ENCODE peak calls at places on chromosomes 5 and 9, in six cellular contexts. D, U, C, H, F and A are unnamed samples.

GRCh38 chr5:69024241-69024651 is 69.6 kb upstream of the SLC30A5 start:
- DNase-seq in U (no peak), H (no peak), C (peak; percentile 39), F (no peak), D (no peak), A (peak; percentile 42)

GRCh38 chr9:18979367-18979766 is 53.6 kb downstream of the SAXO1 start:
- DNase-seq in H (no peak), U (no peak), C (no peak), D (no peak), F (no peak), A (peak; percentile 71)

GRCh38 chr5:115579747-115580173 is 22.5 kb downstream of the TICAM2 start:
- DNase-seq in F (no peak), C (no peak), H (no peak), D (no peak), U (no peak), A (no peak)

GRCh38 chr5:104372796-104373195 is 810.2 kb upstream of the NUDT12 start:
- DNase-seq in H (no peak), U (no peak), C (no peak), D (no peak), F (no peak), A (no peak)

GRCh38 chr5:91885291-91886265 is 502.5 kb upstream of the ARRDC3 start:
- DNase-seq in D (no peak), F (no peak), H (no peak), U (no peak), C (no peak), A (no peak)

GRCh38 chr5:150395690-150395979 is 17.1 kb downstream of the CD74 start:
- DNase-seq in F (no peak), H (no peak), D (no peak), C (no peak), U (no peak), A (no peak)

GRCh38 chr5:997711-998110 is 10.9 kb upstream of the NKD2 start:
- DNase-seq in D (peak; percentile 48), C (no peak), F (no peak), H (no peak), U (peak; percentile 69), A (no peak)

GRCh38 chr5:148829734-148830133 is 3.3 kb downstream of the ADRB2 start:
- DNase-seq in D (no peak), F (no peak), U (no peak), C (no peak), H (no peak), A (no peak)

GRCh38 chr5:134084570-134084969 is 29.9 kb upstream of the TCF7 start:
- DNase-seq in D (no peak), U (no peak), C (no peak), F (no peak), H (no peak), A (no peak)

GRCh38 chr5:178163772-178164735 is 10.4 kb upstream of the NHP2 start:
- DNase-seq in F (peak; percentile 93), H (peak; percentile 92), U (peak; percentile 97), D (peak; percentile 90), C (peak; percentile 89), A (peak; percentile 52)

GRCh38 chr5:131160134-131160533 is 4.9 kb downstream of the HINT1 start:
- DNase-seq in U (no peak), H (no peak), D (no peak), F (no peak), C (no peak), A (no peak)

GRCh38 chr5:74540582-74540981 is 99.9 kb downstream of the ENC1 start:
- DNase-seq in D (no peak), U (no peak), C (no peak), H (no peak), F (no peak), A (no peak)

GRCh38 chr5:17105744-17106450 is 111.5 kb upstream of the BASP1 start:
- DNase-seq in F (no peak), C (no peak), D (peak; percentile 68), U (peak; percentile 87), H (no peak), A (peak; percentile 84)

GRCh38 chr5:77649776-77650175 is 11.3 kb upstream of the OTP start:
- DNase-seq in U (no peak), C (no peak), D (no peak), F (no peak), H (no peak), A (no peak)

GRCh38 chr5:158875272-158875679 is 224.4 kb downstream of the EBF1 start:
- DNase-seq in F (no peak), D (no peak), H (no peak), C (no peak), U (no peak), A (peak; percentile 4)

GRCh38 chr5:178306430-178307225 is 74.0 kb upstream of the PHYKPL start:
- DNase-seq in H (no peak), C (no peak), U (peak; percentile 80), F (peak; percentile 34), D (peak; percentile 45), A (no peak)

GRCh38 chr5:88692979-88693932 is 189.7 kb downstream of the MEF2C start:
- DNase-seq in H (no peak), F (no peak), C (no peak), D (no peak), U (no peak), A (no peak)

GRCh38 chr5:78641060-78641474 is 7.5 kb downstream of the LHFPL2 start:
- DNase-seq in H (no peak), C (no peak), D (no peak), F (no peak), U (no peak), A (no peak)

GRCh38 chr9:71249729-71250317 is 128.4 kb upstream of the TRPM3 start:
- DNase-seq in D (no peak), H (no peak), F (no peak), C (peak; percentile 55), U (no peak), A (peak; percentile 64)

GRCh38 chr5:150309101-150309897 is 6.6 kb upstream of the ARSI start:
- DNase-seq in C (no peak), D (no peak), U (no peak), F (no peak), H (no peak), A (no peak)

GRCh38 chr5:122756263-122756911 is 18.5 kb upstream of the SNX2 start:
- DNase-seq in U (no peak), C (no peak), F (no peak), H (no peak), D (no peak), A (peak; percentile 80)

GRCh38 chr9:106417685-106418084 is 445.3 kb upstream of the ZNF462 start:
- DNase-seq in U (no peak), C (no peak), H (no peak), F (no peak), D (no peak), A (no peak)

GRCh38 chr5:59678959-59679358 is 214.6 kb downstream of the PDE4D start:
- DNase-seq in C (no peak), H (no peak), U (no peak), F (no peak), D (no peak), A (no peak)

GRCh38 chr5:1336106-1336561 is 8.8 kb downstream of the CLPTM1L start:
- DNase-seq in D (no peak), H (no peak), C (no peak), F (no peak), U (no peak), A (no peak)

GRCh38 chr9:115630126-115630840 is 512.3 kb upstream of the TNC start:
- DNase-seq in D (no peak), F (no peak), C (no peak), H (no peak), U (no peak), A (no peak)

GRCh38 chr5:30956251-30956650 is 237.2 kb upstream of the CDH6 start:
- DNase-seq in D (no peak), U (no peak), F (no peak), C (no peak), H (no peak), A (no peak)

GRCh38 chr5:15034379-15034778 is 162.8 kb upstream of the ANKH start:
- DNase-seq in U (no peak), F (no peak), C (no peak), D (no peak), H (no peak), A (no peak)
- TF ChIP-seq POLR2A in U (no peak), F (no peak), C (no peak), D (no peak), H (no peak), A (no peak)

DNA sequence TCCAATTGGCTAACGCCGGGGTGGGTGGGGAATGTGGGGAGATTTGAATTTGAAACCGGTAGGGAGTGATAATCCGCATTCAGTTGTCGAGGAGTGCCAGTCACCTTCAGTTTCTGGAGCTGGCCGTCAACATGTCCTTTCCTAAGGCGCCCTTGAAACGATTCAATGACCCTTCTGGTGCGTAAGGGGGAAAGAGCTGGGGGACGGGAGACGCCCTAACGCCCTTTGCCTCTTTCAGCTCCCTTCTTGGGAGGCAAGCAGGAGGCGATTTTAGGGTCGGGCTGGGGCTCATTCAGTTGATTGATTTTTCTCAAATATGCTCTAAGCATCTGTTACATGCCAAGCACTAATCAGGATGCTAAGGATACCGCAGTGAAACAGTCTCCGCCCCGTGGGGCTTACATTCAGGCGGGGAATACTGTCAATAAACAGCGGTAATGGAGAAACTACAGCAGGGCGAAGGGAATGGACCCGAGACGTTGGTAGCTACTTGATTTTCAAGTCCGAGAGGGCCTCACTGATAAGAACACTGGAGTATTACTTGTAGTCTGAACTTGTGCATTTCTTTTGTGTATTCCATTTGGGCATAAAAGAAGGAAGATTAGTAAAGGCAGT is at the start of gene HMMR:
- DNase-seq in C (no peak), H (no peak), D (no peak), U (no peak), F (no peak), A (peak; percentile 23)
- TF ChIP-seq POLR2A in C (peak; percentile 61), H (no peak), D (no peak), U (no peak), F (no peak), A (no peak)

GRCh38 chr5:55634204-55634785 is 77.8 kb downstream of the SLC38A9 start:
- DNase-seq in H (no peak), U (no peak), C (no peak), D (no peak), F (no peak), A (peak; percentile 15)

GRCh38 chr5:55636177-55636576 is 75.9 kb downstream of the SLC38A9 start:
- DNase-seq in F (no peak), C (no peak), D (no peak), U (no peak), H (no peak), A (no peak)

GRCh38 chr5:55634866-55635265 is 77.3 kb downstream of the SLC38A9 start:
- DNase-seq in F (no peak), D (no peak), H (no peak), C (no peak), U (no peak), A (no peak)

GRCh38 chr5:55638455-55638854 is 73.7 kb downstream of the SLC38A9 start:
- DNase-seq in U (no peak), F (no peak), D (no peak), C (no peak), H (no peak), A (peak; percentile 31)

DNA sequence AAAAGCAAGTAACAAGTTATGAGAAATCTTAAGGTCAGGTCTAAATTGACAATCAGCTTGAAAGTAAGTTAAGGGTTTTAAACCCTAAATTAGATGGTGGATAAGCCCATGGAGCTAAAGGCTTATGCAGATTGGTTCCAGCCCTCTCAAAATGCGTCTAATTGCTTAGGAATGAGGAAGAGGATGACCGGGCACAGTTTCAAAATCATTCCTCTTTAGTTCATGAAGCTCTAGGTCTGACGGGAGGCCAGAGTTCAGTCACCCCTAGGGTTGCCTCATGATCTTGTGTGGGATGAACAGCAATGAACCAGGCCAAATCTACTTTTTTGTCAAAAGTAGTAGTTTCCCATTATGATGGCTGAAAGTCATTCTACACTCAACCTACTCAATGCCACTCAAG is 75.4 kb downstream of the SLC38A9 start:
- DNase-seq in D (no peak), C (peak; percentile 14), F (no peak), U (no peak), H (peak; percentile 85), A (peak; percentile 12)
- TF ChIP-seq POLR2A in D (no peak), C (no peak), F (no peak), U (no peak), H (no peak), A (no peak)

GRCh38 chr5:181052928-181053759 is 13.1 kb downstream of the BTNL9 start:
- DNase-seq in H (no peak), D (no peak), U (peak; percentile 79), F (no peak), C (peak; percentile 38), A (no peak)
- TF ChIP-seq POLR2A in H (no peak), D (no peak), U (no peak), F (no peak), C (no peak), A (no peak)